ENCODE peak calls at places on chromosomes 7 and 10, in seven cellular contexts. B is SK-N-SH, F is GM12878, G is HCT116, W is K562, C is HepG2, T is H1. Z is an unnamed sample.

GRCh38 chr7:78197447-78197846 is 398.9 kb downstream of the PHTF2 start:
- DNase-seq in C (no peak), G (no peak), F (no peak), W (no peak), B (no peak), T (no peak), Z (no peak)

GRCh38 chr10:132657127-132657706 is 119.6 kb downstream of the INPP5A start:
- DNase-seq in B (no peak), C (no peak), G (no peak), T (no peak), F (no peak), W (no peak), Z (no peak)

GRCh38 chr10:48923763-48924162 is 15.9 kb downstream of the LRRC18 start:
- DNase-seq in B (no peak), T (no peak), C (no peak), G (no peak), W (no peak), F (no peak), Z (no peak)

GRCh38 chr7:130421685-130422084 is 19.1 kb downstream of the CEP41 start:
- DNase-seq in W (no peak), T (no peak), C (no peak), G (no peak), B (no peak), F (no peak), Z (no peak)

GRCh38 chr10:5858811-5859210 is 30.9 kb downstream of the ANKRD16 start:
- DNase-seq in W (no peak), G (no peak), B (no peak), F (no peak), T (no peak), C (no peak), Z (no peak)

GRCh38 chr7:114214454-114214853 is 200.2 kb upstream of the FOXP2 start:
- DNase-seq in F (no peak), T (no peak), C (no peak), G (no peak), W (no peak), B (no peak), Z (no peak)

GRCh38 chr7:30750574-30751256 is 1.2 kb upstream of the INMT start:
- DNase-seq in W (no peak), F (no peak), G (no peak), C (no peak), B (no peak), T (no peak), Z (no peak)

GRCh38 chr10:117543245-117543998 is 876 bp downstream of the EMX2 start:
- DNase-seq in F (no peak), G (no peak), B (peak; percentile 74), C (no peak), W (no peak), T (peak; percentile 80), Z (no peak)

GRCh38 chr7:18607025-18607424 is 111.5 kb downstream of the HDAC9 start:
- DNase-seq in F (no peak), G (no peak), W (no peak), B (no peak), C (no peak), T (no peak), Z (no peak)
- TF ChIP-seq JUND in F (no peak), G (no peak), W (no peak), B (no peak), C (no peak), T (no peak), Z (no peak)

GRCh38 chr10:77715081-77715480 is 77.5 kb upstream of the KCNMA1 start:
- DNase-seq in B (no peak), G (peak; percentile 8), F (no peak), C (peak; percentile 23), T (no peak), W (peak; percentile 68), Z (no peak)
- TF ChIP-seq JUND in B (no peak), G (no peak), F (no peak), C (no peak), T (no peak), W (no peak), Z (no peak)

DNA sequence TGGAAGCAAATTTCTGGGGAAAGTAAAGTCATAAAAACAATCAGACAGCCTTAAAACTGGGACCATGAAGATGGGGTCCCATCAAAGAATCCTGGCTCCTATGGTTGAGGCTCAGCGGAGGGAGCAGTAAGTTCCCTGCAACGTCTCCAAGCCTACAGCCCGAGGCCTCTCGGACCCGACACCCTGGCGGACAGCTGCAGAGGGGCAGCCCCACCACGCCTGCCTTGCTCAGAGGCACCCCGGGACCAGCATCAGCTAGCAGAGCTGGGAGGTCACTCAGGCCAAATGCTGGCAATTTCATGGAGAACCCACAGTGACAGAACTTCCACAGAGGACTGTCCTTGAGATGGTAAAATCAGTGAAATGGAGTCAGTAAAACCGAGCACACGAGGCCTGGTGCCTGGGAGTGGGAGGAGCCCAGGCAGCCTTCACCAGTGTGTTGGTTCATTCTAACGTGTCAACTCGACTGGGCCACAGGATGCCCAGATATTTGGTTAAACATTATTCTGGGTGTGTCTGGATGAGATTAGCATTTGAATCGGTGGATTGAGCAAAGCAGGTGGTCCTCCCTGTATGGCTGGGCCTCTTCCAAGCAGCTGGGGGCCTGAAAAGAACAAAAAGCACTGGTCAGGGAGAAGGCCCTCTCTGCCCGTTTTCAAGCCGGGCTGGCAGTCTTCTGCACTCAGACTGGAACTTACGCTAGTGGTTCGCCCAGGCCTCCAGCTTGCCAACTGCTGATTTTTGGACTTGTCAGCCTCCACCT is 96.2 kb upstream of the INSIG1 start:
- DNase-seq in F (no peak), T (no peak), W (no peak), B (no peak), C (no peak), G (no peak), Z (no peak)
- TF ChIP-seq JUND in F (no peak), T (no peak), W (no peak), B (no peak), C (no peak), G (no peak), Z (no peak)

GRCh38 chr10:24873281-24873683 is 79.1 kb downstream of the PRTFDC1 start:
- DNase-seq in T (no peak), F (no peak), W (peak; percentile 61), C (peak; percentile 68), B (no peak), G (no peak), Z (no peak)
- TF ChIP-seq JUND in T (no peak), F (no peak), W (peak; percentile 10), C (no peak), B (no peak), G (no peak), Z (no peak)

GRCh38 chr7:122412441-122412840 is 107.9 kb upstream of the FEZF1 start:
- DNase-seq in B (no peak), C (no peak), F (no peak), W (no peak), T (no peak), G (no peak), Z (no peak)

GRCh38 chr7:122416316-122416925 is 111.9 kb upstream of the FEZF1 start:
- DNase-seq in C (no peak), G (no peak), W (no peak), B (no peak), T (no peak), F (no peak), Z (no peak)

GRCh38 chr7:122415510-122415909 is 111.0 kb upstream of the FEZF1 start:
- DNase-seq in T (no peak), G (no peak), C (no peak), W (no peak), F (no peak), B (no peak), Z (no peak)

GRCh38 chr7:122413339-122413738 is 108.8 kb upstream of the FEZF1 start:
- DNase-seq in W (no peak), G (no peak), B (no peak), F (no peak), C (no peak), T (no peak), Z (no peak)

GRCh38 chr7:122412886-122413285 is 108.3 kb upstream of the FEZF1 start:
- DNase-seq in F (no peak), C (no peak), G (no peak), B (no peak), W (no peak), T (no peak), Z (no peak)
- TF ChIP-seq JUND in F (no peak), C (no peak), G (no peak), B (no peak), W (no peak), T (no peak), Z (no peak)

GRCh38 chr7:42103020-42103419 is 134.0 kb downstream of the GLI3 start:
- DNase-seq in G (no peak), F (no peak), C (no peak), B (no peak), T (no peak), W (no peak), Z (no peak)
- TF ChIP-seq JUND in G (no peak), F (no peak), C (no peak), B (no peak), T (no peak), W (no peak), Z (no peak)

GRCh38 chr7:105438254-105438653 is 49.5 kb upstream of the SRPK2 start:
- DNase-seq in W (no peak), B (no peak), T (no peak), F (no peak), C (no peak), G (no peak), Z (no peak)

GRCh38 chr7:105438847-105439173 is 50.1 kb upstream of the SRPK2 start:
- DNase-seq in W (no peak), C (peak; percentile 28), T (no peak), G (no peak), B (no peak), F (no peak), Z (no peak)

GRCh38 chr7:105444342-105444938 is 55.7 kb upstream of the SRPK2 start:
- DNase-seq in G (no peak), C (no peak), W (no peak), B (no peak), T (no peak), F (no peak), Z (no peak)

DNA sequence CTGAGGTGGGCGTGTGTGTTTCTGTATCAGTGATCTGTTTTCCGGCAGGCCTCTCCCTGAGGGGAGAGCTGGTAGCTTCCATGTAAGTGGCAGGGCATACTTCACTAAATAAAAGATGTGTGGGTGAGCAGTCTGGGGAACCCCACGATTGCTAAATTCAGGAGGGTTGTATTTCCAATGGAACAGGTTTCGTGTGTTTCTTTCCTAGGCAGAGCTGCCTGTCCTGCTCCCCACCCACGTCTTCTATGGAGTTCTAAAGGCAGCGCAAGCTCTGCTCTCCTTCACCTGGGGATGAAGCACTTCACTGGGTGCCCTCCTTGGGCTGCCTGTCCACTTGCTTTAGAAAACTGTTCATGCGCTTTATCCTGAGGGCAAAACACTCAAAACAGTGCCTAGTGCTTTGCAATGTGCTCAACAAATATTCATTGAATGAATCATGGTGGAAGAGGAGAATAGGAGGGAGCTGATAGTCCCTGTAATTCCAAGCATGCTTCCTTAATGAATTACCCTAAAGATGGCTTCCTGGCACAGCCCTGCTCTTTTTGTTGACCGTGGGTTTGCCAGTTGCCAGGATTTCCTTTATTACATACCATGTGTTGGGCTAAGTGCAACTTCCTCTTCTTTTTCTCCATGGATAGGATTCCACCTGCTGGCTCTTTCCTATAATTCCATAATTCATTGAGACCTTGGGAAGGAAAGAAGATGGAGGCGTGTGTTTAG is 50.6 kb upstream of the SRPK2 start:
- DNase-seq in C (peak; percentile 30), G (no peak), W (peak; percentile 71), B (peak; percentile 32), F (no peak), T (no peak), Z (peak; percentile 70)
- TF ChIP-seq JUND in C (no peak), G (no peak), W (no peak), B (peak; percentile 86), F (no peak), T (no peak), Z (no peak)